ENCODE peak calls at places on chromosomes 7 and 10, in six cellular contexts. S is mucosa of gallbladder; P is activated effector memory CD4-positive, alpha-beta T cell treated with anti-CD3 and anti-CD28 coated beads, Interleukin-2, amount 50 U/mL, for 16 hours; Y is ovary; Q is anterior cingulate cortex; Z is T-cell. W is an unnamed sample.

GRCh38 chr10:37566336-37566735 is 291.1 kb downstream of the ZNF248 start:
- DNase-seq in S (no peak), P (no peak), Y (no peak), Q (no peak), Z (no peak), W (no peak)

GRCh38 chr10:6912424-6912823 is 332.3 kb upstream of the PRKCQ start:
- DNase-seq in S (no peak), P (no peak), Y (no peak), Q (no peak), Z (no peak), W (no peak)

GRCh38 chr7:650339-651031 is 76.0 kb upstream of the DNAAF5 start:
- DNase-seq in S (no peak), P (no peak), Y (no peak), Q (peak; percentile 61), Z (no peak), W (no peak)

GRCh38 chr10:79147796-79148451 is 79.2 kb downstream of the ZMIZ1 start:
- DNase-seq in S (no peak), P (no peak), Y (no peak), Q (no peak), Z (no peak), W (no peak)

GRCh38 chr7:79272066-79272669 is 181.3 kb downstream of the MAGI2 start:
- DNase-seq in S (no peak), P (no peak), Y (no peak), Q (no peak), Z (no peak), W (no peak)

GRCh38 chr7:78620931-78621330 is 822.4 kb downstream of the PHTF2 start:
- DNase-seq in S (no peak), P (no peak), Y (no peak), Q (no peak), Z (no peak), W (no peak)

GRCh38 chr7:156475666-156476065 is 164.9 kb upstream of the RNF32 start:
- DNase-seq in S (peak; percentile 45), P (no peak), Y (no peak), Q (no peak), Z (no peak), W (no peak)

GRCh38 chr7:34081931-34082330 is 176.6 kb downstream of the BMPER start:
- DNase-seq in S (no peak), P (no peak), Y (no peak), Q (no peak), Z (no peak), W (no peak)

GRCh38 chr10:133438711-133439273 is 14.4 kb upstream of the SPRN start:
- DNase-seq in S (peak; percentile 7), P (peak; percentile 61), Y (no peak), Q (no peak), Z (no peak), W (no peak)

GRCh38 chr10:112471878-112472487 is 25.0 kb downstream of the VTI1A start:
- DNase-seq in S (no peak), P (no peak), Y (no peak), Q (peak; percentile 48), Z (no peak), W (no peak)

GRCh38 chr10:5988336-5988920 is 11.1 kb upstream of the IL15RA start:
- DNase-seq in S (no peak), P (no peak), Y (no peak), Q (no peak), Z (no peak), W (no peak)

GRCh38 chr7:32154797-32155196 is 84.6 kb upstream of the PDE1C start:
- DNase-seq in S (peak; percentile 40), P (no peak), Y (no peak), Q (no peak), Z (no peak), W (no peak)

GRCh38 chr10:77877461-77878344 is 48.9 kb downstream of the DLG5 start:
- DNase-seq in S (peak; percentile 59), P (no peak), Y (no peak), Q (no peak), Z (peak; percentile 35), W (peak; percentile 3)

GRCh38 chr10:104253106-104253505 is 1.6 kb upstream of the GSTO1 start:
- DNase-seq in S (peak; percentile 59), P (no peak), Y (no peak), Q (no peak), Z (no peak), W (no peak)

GRCh38 chr10:22280078-22280477 is 36.1 kb upstream of the COMMD3 start:
- DNase-seq in S (no peak), P (no peak), Y (no peak), Q (no peak), Z (no peak), W (no peak)

GRCh38 chr7:64892666-64893269 is 10.3 kb upstream of the ZNF273 start:
- DNase-seq in S (no peak), P (peak; percentile 9), Y (no peak), Q (no peak), Z (no peak), W (no peak)

GRCh38 chr10:813286-813685 is 118.2 kb downstream of the LARP4B start:
- DNase-seq in S (no peak), P (no peak), Y (no peak), Q (no peak), Z (no peak), W (no peak)

GRCh38 chr10:128180843-128181242 is 54.6 kb upstream of the MKI67 start:
- DNase-seq in S (no peak), P (no peak), Y (no peak), Q (no peak), Z (peak; percentile 12), W (peak; percentile 13)

GRCh38 chr7:82194011-82194410 is 249.6 kb downstream of the CACNA2D1 start:
- DNase-seq in S (no peak), P (no peak), Y (no peak), Q (no peak), Z (no peak), W (no peak)

GRCh38 chr7:33885290-33886005 is 19.9 kb upstream of the BMPER start:
- DNase-seq in S (no peak), P (no peak), Y (no peak), Q (no peak), Z (no peak), W (no peak)

GRCh38 chr10:10353326-10353725 is 664.3 kb upstream of the CELF2 start:
- DNase-seq in S (no peak), P (no peak), Y (no peak), Q (no peak), Z (no peak), W (no peak)

W was measured in T-helper 9 cell.